ENCODE peak calls at places on chromosomes 3 and 15, in eight cellular contexts. One of them, this sample, is unnamed.

GRCh38 chr15:68794869-68795268 is 25.8 kb downstream of the ANP32A start:
- DNase-seq in left lung: no peak
- DNase-seq in keratinocyte: no peak
- DNase-seq in NCI-H2081: no peak
- DNase-seq in GM23248: peak
- DNase-seq in activated T-cell treated with anti-CD3 and anti-CD28 coated beads for 24 hours: no peak
- DNase-seq in stimulated activated CD8-positive, alpha-beta memory T cell treated with anti-CD3 and anti-CD28 coated beads, Interleukin-12 subunit alpha, Interleukin-12 subunit beta, amount 100 ng/mL, for 1 hour: no peak
- DNase-seq in retina: no peak
- DNase-seq in this sample: no peak

GRCh38 chr3:179244874-179245273 is 6.0 kb downstream of the KCNMB3 start:
- DNase-seq in left lung: no peak
- DNase-seq in keratinocyte: no peak
- DNase-seq in NCI-H2081: no peak
- DNase-seq in GM23248: no peak
- DNase-seq in activated T-cell treated with anti-CD3 and anti-CD28 coated beads for 24 hours: no peak
- DNase-seq in stimulated activated CD8-positive, alpha-beta memory T cell treated with anti-CD3 and anti-CD28 coated beads, Interleukin-12 subunit alpha, Interleukin-12 subunit beta, amount 100 ng/mL, for 1 hour: no peak
- DNase-seq in retina: no peak
- DNase-seq in this sample: peak

GRCh38 chr3:164459526-164460151 is 618.7 kb downstream of the SI start:
- DNase-seq in left lung: no peak
- DNase-seq in keratinocyte: no peak
- DNase-seq in NCI-H2081: peak
- DNase-seq in GM23248: no peak
- DNase-seq in activated T-cell treated with anti-CD3 and anti-CD28 coated beads for 24 hours: no peak
- DNase-seq in stimulated activated CD8-positive, alpha-beta memory T cell treated with anti-CD3 and anti-CD28 coated beads, Interleukin-12 subunit alpha, Interleukin-12 subunit beta, amount 100 ng/mL, for 1 hour: no peak
- DNase-seq in retina: no peak
- DNase-seq in this sample: no peak

GRCh38 chr15:40265355-40265754 is 17.5 kb downstream of the ANKRD63 start:
- DNase-seq in left lung: no peak
- DNase-seq in keratinocyte: no peak
- DNase-seq in NCI-H2081: no peak
- DNase-seq in GM23248: no peak
- DNase-seq in activated T-cell treated with anti-CD3 and anti-CD28 coated beads for 24 hours: no peak
- DNase-seq in stimulated activated CD8-positive, alpha-beta memory T cell treated with anti-CD3 and anti-CD28 coated beads, Interleukin-12 subunit alpha, Interleukin-12 subunit beta, amount 100 ng/mL, for 1 hour: no peak
- DNase-seq in retina: no peak
- DNase-seq in this sample: no peak

GRCh38 chr3:52143156-52143555 is 11.1 kb downstream of the POC1A start:
- DNase-seq in left lung: no peak
- DNase-seq in keratinocyte: no peak
- DNase-seq in NCI-H2081: no peak
- DNase-seq in GM23248: no peak
- DNase-seq in activated T-cell treated with anti-CD3 and anti-CD28 coated beads for 24 hours: no peak
- DNase-seq in stimulated activated CD8-positive, alpha-beta memory T cell treated with anti-CD3 and anti-CD28 coated beads, Interleukin-12 subunit alpha, Interleukin-12 subunit beta, amount 100 ng/mL, for 1 hour: no peak
- DNase-seq in retina: no peak
- DNase-seq in this sample: no peak

GRCh38 chr15:68820205-68820588 is 498 bp downstream of the ANP32A start:
- DNase-seq in left lung: peak
- DNase-seq in keratinocyte: no peak
- DNase-seq in NCI-H2081: peak
- DNase-seq in GM23248: peak
- DNase-seq in activated T-cell treated with anti-CD3 and anti-CD28 coated beads for 24 hours: peak
- DNase-seq in stimulated activated CD8-positive, alpha-beta memory T cell treated with anti-CD3 and anti-CD28 coated beads, Interleukin-12 subunit alpha, Interleukin-12 subunit beta, amount 100 ng/mL, for 1 hour: no peak
- DNase-seq in retina: no peak
- DNase-seq in this sample: no peak

GRCh38 chr15:68335251-68335650 is 57.7 kb downstream of the FEM1B start:
- DNase-seq in left lung: no peak
- DNase-seq in keratinocyte: no peak
- DNase-seq in NCI-H2081: peak
- DNase-seq in GM23248: peak
- DNase-seq in activated T-cell treated with anti-CD3 and anti-CD28 coated beads for 24 hours: no peak
- DNase-seq in stimulated activated CD8-positive, alpha-beta memory T cell treated with anti-CD3 and anti-CD28 coated beads, Interleukin-12 subunit alpha, Interleukin-12 subunit beta, amount 100 ng/mL, for 1 hour: no peak
- DNase-seq in retina: no peak
- DNase-seq in this sample: no peak

GRCh38 chr3:49807427-49808114 is 4.5 kb downstream of the INKA1 start:
- DNase-seq in left lung: no peak
- DNase-seq in keratinocyte: no peak
- DNase-seq in NCI-H2081: no peak
- DNase-seq in GM23248: no peak
- DNase-seq in activated T-cell treated with anti-CD3 and anti-CD28 coated beads for 24 hours: no peak
- DNase-seq in stimulated activated CD8-positive, alpha-beta memory T cell treated with anti-CD3 and anti-CD28 coated beads, Interleukin-12 subunit alpha, Interleukin-12 subunit beta, amount 100 ng/mL, for 1 hour: no peak
- DNase-seq in retina: no peak
- DNase-seq in this sample: no peak

GRCh38 chr3:46889381-46890110 is 12.0 kb downstream of the PTH1R start:
- DNase-seq in left lung: no peak
- DNase-seq in keratinocyte: no peak
- DNase-seq in NCI-H2081: no peak
- DNase-seq in GM23248: no peak
- DNase-seq in activated T-cell treated with anti-CD3 and anti-CD28 coated beads for 24 hours: no peak
- DNase-seq in stimulated activated CD8-positive, alpha-beta memory T cell treated with anti-CD3 and anti-CD28 coated beads, Interleukin-12 subunit alpha, Interleukin-12 subunit beta, amount 100 ng/mL, for 1 hour: no peak
- DNase-seq in retina: no peak
- DNase-seq in this sample: no peak

GRCh38 chr3:152241142-152242067 is 27.3 kb upstream of the MBNL1 start:
- DNase-seq in left lung: no peak
- DNase-seq in keratinocyte: no peak
- DNase-seq in NCI-H2081: no peak
- DNase-seq in GM23248: no peak
- DNase-seq in activated T-cell treated with anti-CD3 and anti-CD28 coated beads for 24 hours: no peak
- DNase-seq in stimulated activated CD8-positive, alpha-beta memory T cell treated with anti-CD3 and anti-CD28 coated beads, Interleukin-12 subunit alpha, Interleukin-12 subunit beta, amount 100 ng/mL, for 1 hour: no peak
- DNase-seq in retina: no peak
- DNase-seq in this sample: no peak

GRCh38 chr3:120743556-120744195 is 1.1 kb downstream of the GTF2E1 start:
- DNase-seq in left lung: no peak
- DNase-seq in keratinocyte: no peak
- DNase-seq in NCI-H2081: no peak
- DNase-seq in GM23248: peak
- DNase-seq in activated T-cell treated with anti-CD3 and anti-CD28 coated beads for 24 hours: no peak
- DNase-seq in stimulated activated CD8-positive, alpha-beta memory T cell treated with anti-CD3 and anti-CD28 coated beads, Interleukin-12 subunit alpha, Interleukin-12 subunit beta, amount 100 ng/mL, for 1 hour: no peak
- DNase-seq in retina: no peak
- DNase-seq in this sample: peak

GRCh38 chr15:37078566-37078965 is 21.8 kb downstream of the MEIS2 start:
- DNase-seq in left lung: no peak
- DNase-seq in keratinocyte: no peak
- DNase-seq in NCI-H2081: no peak
- DNase-seq in GM23248: no peak
- DNase-seq in activated T-cell treated with anti-CD3 and anti-CD28 coated beads for 24 hours: no peak
- DNase-seq in stimulated activated CD8-positive, alpha-beta memory T cell treated with anti-CD3 and anti-CD28 coated beads, Interleukin-12 subunit alpha, Interleukin-12 subunit beta, amount 100 ng/mL, for 1 hour: no peak
- DNase-seq in retina: no peak
- DNase-seq in this sample: no peak

GRCh38 chr3:136893848-136894443 is 31.9 kb downstream of the NCK1 start:
- DNase-seq in left lung: no peak
- DNase-seq in keratinocyte: no peak
- DNase-seq in NCI-H2081: peak
- DNase-seq in GM23248: peak
- DNase-seq in activated T-cell treated with anti-CD3 and anti-CD28 coated beads for 24 hours: no peak
- DNase-seq in stimulated activated CD8-positive, alpha-beta memory T cell treated with anti-CD3 and anti-CD28 coated beads, Interleukin-12 subunit alpha, Interleukin-12 subunit beta, amount 100 ng/mL, for 1 hour: no peak
- DNase-seq in retina: no peak
- DNase-seq in this sample: peak

This sample was measured in IMR-90.